ENCODE peak calls at places on chromosomes 3 and 15, in six cellular contexts. S is endodermal cell; V is stimulated activated CD8-positive, alpha-beta memory T cell treated with anti-CD3 and anti-CD28 coated beads, Interleukin-2, amount 100 ng/mL, for 1 hour; M is neural progenitor cell; R is NCI-H1092 treated with DMSO at 0.1 percent for 48 hours; I is T-helper 9 cell. F is an unnamed sample.
A peak's percentile ranks its signal among the peaks of the same experiment; 100 is the strongest.

GRCh38 chr3:124985358-124985757 is 50.8 kb upstream of the MUC13 start:
- DNase-seq in S (no peak), V (no peak), M (no peak), R (no peak), I (no peak), F (no peak)

GRCh38 chr3:8767667-8768363 is 1.6 kb downstream of the OXTR start:
- DNase-seq in S (peak; percentile 82), V (no peak), M (peak; percentile 42), R (peak; percentile 40), I (no peak), F (no peak)

GRCh38 chr3:10284496-10284895 is 8.3 kb downstream of the GHRL start:
- DNase-seq in S (no peak), V (no peak), M (no peak), R (no peak), I (peak; percentile 30), F (no peak)

GRCh38 chr3:125141596-125142417 is 70.7 kb downstream of the SLC12A8 start:
- DNase-seq in S (peak; percentile 88), V (peak; percentile 24), M (peak; percentile 80), R (peak; percentile 49), I (peak; percentile 38), F (peak; percentile 85)

GRCh38 chr15:63599401-63600000 is 2.3 kb downstream of the FBXL22 start:
- DNase-seq in S (peak; percentile 84), V (no peak), M (peak; percentile 48), R (peak; percentile 18), I (peak; percentile 22), F (peak; percentile 89)

GRCh38 chr15:84910928-84911623 is 26.6 kb downstream of the SLC28A1 start:
- DNase-seq in S (no peak), V (no peak), M (no peak), R (no peak), I (no peak), F (no peak)

GRCh38 chr15:97930230-97930629 is 30.3 kb upstream of the ARRDC4 start:
- DNase-seq in S (no peak), V (no peak), M (no peak), R (no peak), I (no peak), F (no peak)

GRCh38 chr15:48778338-48778730 is 32.5 kb downstream of the CEP152 start:
- DNase-seq in S (no peak), V (no peak), M (no peak), R (no peak), I (no peak), F (no peak)

GRCh38 chr3:12629560-12629959 is 34.4 kb downstream of the RAF1 start:
- DNase-seq in S (no peak), V (no peak), M (no peak), R (no peak), I (no peak), F (no peak)

GRCh38 chr3:4866841-4867240 is 112.4 kb upstream of the BHLHE40 start:
- DNase-seq in S (no peak), V (no peak), M (no peak), R (peak; percentile 22), I (no peak), F (no peak)

GRCh38 chr3:184284696-184285095 is 8.9 kb downstream of the ECE2 start:
- DNase-seq in S (peak; percentile 91), V (no peak), M (peak; percentile 88), R (peak; percentile 80), I (no peak), F (no peak)

GRCh38 chr3:193909387-193909786 is 226.6 kb upstream of the HES1 start:
- DNase-seq in S (no peak), V (no peak), M (no peak), R (no peak), I (no peak), F (no peak)

GRCh38 chr3:16928386-16929132 is 43.8 kb downstream of the PLCL2 start:
- DNase-seq in S (no peak), V (no peak), M (no peak), R (no peak), I (no peak), F (no peak)

GRCh38 chr3:187183210-187183862 is 13.9 kb upstream of the RTP1 start:
- DNase-seq in S (peak; percentile 64), V (no peak), M (peak; percentile 23), R (no peak), I (no peak), F (no peak)

GRCh38 chr15:70196314-70197291 is 98.9 kb upstream of the TLE3 start:
- DNase-seq in S (peak; percentile 95), V (no peak), M (peak; percentile 94), R (peak; percentile 76), I (peak; percentile 21), F (peak; percentile 71)

GRCh38 chr15:98795980-98796379 is 147.6 kb downstream of the IGF1R start:
- DNase-seq in S (no peak), V (no peak), M (no peak), R (no peak), I (no peak), F (no peak)

GRCh38 chr15:100669260-100669659 is 66.9 kb downstream of the ASB7 start:
- DNase-seq in S (no peak), V (no peak), M (no peak), R (no peak), I (no peak), F (no peak)

GRCh38 chr3:117928836-117929235 is 1105.8 kb downstream of the IGSF11 start:
- DNase-seq in S (no peak), V (no peak), M (no peak), R (no peak), I (no peak), F (no peak)

GRCh38 chr3:68973635-68974034 is 39.8 kb downstream of the EOGT start:
- DNase-seq in S (peak; percentile 82), V (no peak), M (no peak), R (no peak), I (no peak), F (no peak)

GRCh38 chr15:89096664-89097063 is 8.4 kb downstream of the ABHD2 start:
- DNase-seq in S (no peak), V (no peak), M (no peak), R (no peak), I (no peak), F (no peak)

GRCh38 chr15:96171842-96172241 is 158.7 kb upstream of the NR2F2 start:
- DNase-seq in S (peak; percentile 67), V (no peak), M (peak; percentile 21), R (no peak), I (no peak), F (no peak)

GRCh38 chr3:119258915-119259314 is 18.2 kb upstream of the B4GALT4 start:
- DNase-seq in S (no peak), V (no peak), M (no peak), R (no peak), I (no peak), F (no peak)

GRCh38 chr3:47645551-47645950 is 66.9 kb upstream of the CSPG5 start:
- DNase-seq in S (no peak), V (no peak), M (no peak), R (no peak), I (no peak), F (no peak)

GRCh38 chr3:159263750-159264561 is 462.1 kb downstream of the MFSD1 start:
- DNase-seq in S (peak; percentile 59), V (no peak), M (peak; percentile 61), R (no peak), I (no peak), F (no peak)

GRCh38 chr3:117035785-117036184 is 326.2 kb downstream of the TUSC7 start:
- DNase-seq in S (peak; percentile 65), V (no peak), M (peak; percentile 65), R (no peak), I (no peak), F (no peak)

GRCh38 chr3:99407257-99407656 is 231.1 kb upstream of the COL8A1 start:
- DNase-seq in S (no peak), V (no peak), M (no peak), R (no peak), I (no peak), F (no peak)

GRCh38 chr3:37826933-37827332 is 34.7 kb upstream of the CTDSPL start:
- DNase-seq in S (no peak), V (no peak), M (no peak), R (no peak), I (no peak), F (no peak)

GRCh38 chr3:52295809-52296208 is 8.2 kb downstream of the GLYCTK start:
- DNase-seq in S (no peak), V (no peak), M (no peak), R (no peak), I (no peak), F (no peak)

GRCh38 chr3:60917136-60917535 is 334.1 kb downstream of the FHIT start:
- DNase-seq in S (no peak), V (no peak), M (no peak), R (peak; percentile 45), I (no peak), F (no peak)

GRCh38 chr15:25838871-25839195 is 24.3 kb downstream of the ATP10A start:
- DNase-seq in S (no peak), V (no peak), M (no peak), R (no peak), I (no peak), F (no peak)

GRCh38 chr15:96351801-96352593 is 21.5 kb downstream of the NR2F2 start:
- DNase-seq in S (peak; percentile 81), V (no peak), M (peak; percentile 69), R (no peak), I (no peak), F (no peak)

GRCh38 chr3:179067839-179068238 is 3.8 kb downstream of the ZMAT3 start:
- DNase-seq in S (no peak), V (no peak), M (no peak), R (peak; percentile 4), I (no peak), F (no peak)

GRCh38 chr3:77041156-77041696 is 1.3 kb downstream of the ROBO2 start:
- DNase-seq in S (no peak), V (no peak), M (peak; percentile 9), R (peak; percentile 21), I (no peak), F (no peak)

GRCh38 chr3:79016587-79017380 is 751.0 kb downstream of the ROBO1 start:
- DNase-seq in S (no peak), V (no peak), M (no peak), R (no peak), I (no peak), F (no peak)

GRCh38 chr15:92810418-92811138 is 89.5 kb upstream of the CHD2 start:
- DNase-seq in S (peak; percentile 61), V (no peak), M (peak; percentile 77), R (peak; percentile 82), I (no peak), F (peak; percentile 89)

GRCh38 chr3:22939349-22939748 is 263.8 kb upstream of the UBE2E2 start:
- DNase-seq in S (no peak), V (no peak), M (no peak), R (no peak), I (no peak), F (no peak)

GRCh38 chr3:68436619-68437411 is 495.5 kb downstream of the TAFA4 start:
- DNase-seq in S (no peak), V (no peak), M (no peak), R (no peak), I (no peak), F (no peak)

GRCh38 chr3:71060536-71060935 is 523.0 kb downstream of the FOXP1 start:
- DNase-seq in S (no peak), V (no peak), M (no peak), R (no peak), I (no peak), F (no peak)

GRCh38 chr3:161153480-161153879 is 48.3 kb upstream of the B3GALNT1 start:
- DNase-seq in S (no peak), V (no peak), M (no peak), R (no peak), I (no peak), F (no peak)

GRCh38 chr3:190229632-190230424 is 92.4 kb downstream of the CLDN1 start:
- DNase-seq in S (no peak), V (no peak), M (no peak), R (no peak), I (no peak), F (no peak)